ENCODE peak calls at places on chromosomes 12 and 14, in four cellular contexts. X, N, B and G are unnamed samples.

GRCh38 chr12:103495783-103496456 is at the start of gene C12orf42:
- DNase-seq in X (peak), N (peak), B (peak), G (peak)

GRCh38 chr12:110853856-110854255 is 7.1 kb downstream of the CCDC63 start:
- DNase-seq in X (no peak), N (peak), B (no peak), G (no peak)

GRCh38 chr14:55399183-55399582 is 12.4 kb downstream of the ATG14 start:
- DNase-seq in X (no peak), N (no peak), B (no peak), G (no peak)

GRCh38 chr12:108849653-108850052 is 7.7 kb downstream of the SSH1 start:
- DNase-seq in X (no peak), N (no peak), B (no peak), G (no peak)

GRCh38 chr14:103931422-103931821 is 3.2 kb downstream of the TDRD9 start:
- DNase-seq in X (no peak), N (no peak), B (no peak), G (no peak)

GRCh38 chr12:49698619-49699545 is 8.3 kb downstream of the FMNL3 start:
- DNase-seq in X (no peak), N (peak), B (no peak), G (peak)

GRCh38 chr12:113299619-113300237 is 35.2 kb downstream of the SLC8B1 start:
- DNase-seq in X (peak), N (peak), B (peak), G (peak)

GRCh38 chr12:75533239-75533638 is 21.8 kb upstream of the KRR1 start:
- DNase-seq in X (no peak), N (peak), B (no peak), G (no peak)

GRCh38 chr12:63420206-63420644 is 248.1 kb downstream of the DPY19L2 start:
- DNase-seq in X (no peak), N (peak), B (no peak), G (peak)

GRCh38 chr14:50845166-50845565 is 14.2 kb upstream of the NIN start:
- DNase-seq in X (no peak), N (no peak), B (no peak), G (no peak)

GRCh38 chr12:30847259-30847658 is 79.3 kb upstream of the TSPAN11 start:
- DNase-seq in X (no peak), N (peak), B (no peak), G (peak)

GRCh38 chr12:87848248-87848868 is 180.8 kb downstream of the C12orf50 start:
- DNase-seq in X (no peak), N (peak), B (no peak), G (peak)

GRCh38 chr12:93344876-93345275 is 32.8 kb upstream of the NUDT4 start:
- DNase-seq in X (no peak), N (no peak), B (no peak), G (no peak)

GRCh38 chr12:97308576-97309198 is 153.9 kb upstream of the RMST start:
- DNase-seq in X (no peak), N (peak), B (no peak), G (peak)

GRCh38 chr14:74488788-74489397 is 4.2 kb downstream of the NPC2 start:
- DNase-seq in X (no peak), N (peak), B (no peak), G (peak)

GRCh38 chr14:103597623-103598372 is 31.2 kb upstream of the KLC1 start:
- DNase-seq in X (peak), N (peak), B (no peak), G (peak)

GRCh38 chr12:15956413-15957185 is 45.5 kb downstream of the DERA start:
- DNase-seq in X (no peak), N (no peak), B (no peak), G (no peak)

GRCh38 chr12:48979602-48980388 is 1.7 kb downstream of the WNT1 start:
- DNase-seq in X (no peak), N (no peak), B (peak), G (peak)

GRCh38 chr14:98513558-98513957 is 758.4 kb downstream of the BCL11B start:
- DNase-seq in X (no peak), N (no peak), B (no peak), G (no peak)

GRCh38 chr12:71594214-71594948 is 69.3 kb downstream of the ZFC3H1 start:
- DNase-seq in X (no peak), N (peak), B (no peak), G (peak)

GRCh38 chr14:104360522-104360921 is 219.0 kb upstream of the C14orf180 start:
- DNase-seq in X (no peak), N (no peak), B (no peak), G (no peak)

GRCh38 chr14:51396222-51396815 is 156.3 kb downstream of the TMX1 start:
- DNase-seq in X (peak), N (peak), B (no peak), G (peak)

GRCh38 chr14:100827751-100828447 is 2.0 kb downstream of the MEG3 start:
- DNase-seq in X (no peak), N (peak), B (no peak), G (peak)

GRCh38 chr12:30969606-30970395 is 43.3 kb downstream of the TSPAN11 start:
- DNase-seq in X (no peak), N (no peak), B (no peak), G (no peak)

GRCh38 chr14:99575043-99576023 is 28.7 kb downstream of the CCDC85C start:
- DNase-seq in X (no peak), N (no peak), B (peak), G (no peak)

GRCh38 chr12:6295187-6295811 is 15.2 kb upstream of the PLEKHG6 start:
- DNase-seq in X (no peak), N (peak), B (peak), G (peak)

GRCh38 chr14:71918955-71919354 is 13.3 kb upstream of the RGS6 start:
- DNase-seq in X (no peak), N (no peak), B (no peak), G (no peak)
- H3K4me3 ChIP-seq in X (no peak), N (no peak), B (no peak), G (no peak)

GRCh38 chr12:69095765-69096477 is 143.4 kb upstream of the CPSF6 start:
- DNase-seq in X (no peak), N (peak), B (no peak), G (no peak)
- H3K4me3 ChIP-seq in X (no peak), N (no peak), B (no peak), G (no peak)

GRCh38 chr14:91387996-91388395 is 29.6 kb downstream of the CCDC88C start:
- DNase-seq in X (no peak), N (no peak), B (peak), G (no peak)

GRCh38 chr14:91389173-91389572 is 28.4 kb downstream of the CCDC88C start:
- DNase-seq in X (no peak), N (no peak), B (no peak), G (no peak)

GRCh38 chr14:91390165-91390778 is 27.3 kb downstream of the CCDC88C start:
- DNase-seq in X (no peak), N (no peak), B (peak), G (no peak)

GRCh38 chr14:91387135-91387849 is 30.3 kb downstream of the CCDC88C start:
- DNase-seq in X (no peak), N (peak), B (peak), G (no peak)

GRCh38 chr14:91388551-91388975 is 29.1 kb downstream of the CCDC88C start:
- DNase-seq in X (no peak), N (no peak), B (no peak), G (no peak)
- H3K4me3 ChIP-seq in X (no peak), N (no peak), B (no peak), G (no peak)

GRCh38 chr12:46261658-46262057 is 7.2 kb downstream of the SLC38A1 start:
- DNase-seq in X (no peak), N (peak), B (no peak), G (no peak)

GRCh38 chr12:46264057-46264456 is 4.8 kb downstream of the SLC38A1 start:
- DNase-seq in X (no peak), N (peak), B (no peak), G (no peak)

GRCh38 chr12:46265102-46265501 is 3.7 kb downstream of the SLC38A1 start:
- DNase-seq in X (no peak), N (no peak), B (no peak), G (no peak)

GRCh38 chr12:46265734-46266133 is 3.1 kb downstream of the SLC38A1 start:
- DNase-seq in X (no peak), N (no peak), B (no peak), G (no peak)

DNA sequence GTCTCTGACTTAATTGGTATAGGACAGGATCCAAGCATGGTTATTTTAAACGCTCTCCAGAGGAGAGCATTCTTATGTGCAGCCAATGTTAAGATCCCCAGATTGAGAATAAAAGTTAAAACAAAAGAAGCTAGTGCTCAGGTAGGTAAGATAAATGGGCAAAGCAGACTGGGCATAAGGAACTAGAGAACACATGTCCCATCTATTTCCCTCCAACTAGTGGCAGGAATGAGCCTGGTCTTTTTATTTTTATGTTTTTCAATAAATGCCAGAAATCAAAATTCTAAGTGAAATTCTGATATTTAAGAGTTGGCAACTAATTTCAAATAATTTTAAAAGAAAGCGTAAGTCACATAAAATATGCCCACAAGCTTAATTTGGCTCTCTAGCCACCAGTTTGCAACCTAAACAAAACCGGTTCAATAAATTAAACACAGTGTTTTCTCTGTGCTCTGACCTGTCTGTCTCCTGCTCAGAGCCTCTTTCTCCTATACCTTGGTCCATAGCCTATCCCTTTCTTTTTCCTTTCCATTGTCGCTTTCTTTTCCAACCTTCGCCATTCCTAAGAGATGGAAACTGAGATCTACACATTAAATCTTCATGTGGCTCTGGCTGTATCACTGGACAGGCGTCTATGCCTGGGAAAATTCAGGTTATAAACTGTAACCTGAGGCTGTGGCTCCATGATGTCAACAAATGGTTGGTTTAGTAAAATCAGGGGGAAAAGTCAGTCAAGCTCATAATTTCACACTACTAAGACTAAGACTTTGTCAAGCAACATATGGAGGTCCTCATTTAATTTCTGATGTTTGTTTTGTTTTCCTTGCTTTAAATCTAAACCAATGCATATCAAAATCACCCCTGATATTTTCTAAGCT is 5.5 kb downstream of the SLC38A1 start:
- DNase-seq in X (no peak), N (no peak), B (no peak), G (no peak)
- H3K4me3 ChIP-seq in X (no peak), N (no peak), B (no peak), G (no peak)

GRCh38 chr12:132146098-132146497 is 1.8 kb downstream of the NOC4L start:
- DNase-seq in X (no peak), N (no peak), B (peak), G (no peak)

GRCh38 chr12:132143328-132144071 is 619 bp downstream of the DDX51 start:
- DNase-seq in X (no peak), N (no peak), B (peak), G (no peak)

GRCh38 chr12:132146772-132147422 is 2.6 kb downstream of the NOC4L start:
- DNase-seq in X (no peak), N (no peak), B (peak), G (no peak)

GRCh38 chr12:132144115-132145071 is at the start of the genes DDX51 and NOC4L:
- DNase-seq in X (peak), N (peak), B (peak), G (peak)

GRCh38 chr12:132145334-132145733 is 1.1 kb downstream of the NOC4L start:
- DNase-seq in X (no peak), N (no peak), B (peak), G (no peak)
- H3K4me3 ChIP-seq in X (no peak), N (peak), B (no peak), G (peak)

GRCh38 chr12:119838781-119839180 is 38.3 kb downstream of the CIT start:
- DNase-seq in X (no peak), N (no peak), B (no peak), G (no peak)

GRCh38 chr12:119840617-119841016 is 36.5 kb downstream of the CIT start:
- DNase-seq in X (no peak), N (no peak), B (no peak), G (no peak)

GRCh38 chr12:119842380-119842779 is 34.7 kb downstream of the CIT start:
- DNase-seq in X (no peak), N (no peak), B (no peak), G (no peak)

GRCh38 chr12:119841433-119842210 is 35.5 kb downstream of the CIT start:
- DNase-seq in X (no peak), N (peak), B (no peak), G (peak)

DNA sequence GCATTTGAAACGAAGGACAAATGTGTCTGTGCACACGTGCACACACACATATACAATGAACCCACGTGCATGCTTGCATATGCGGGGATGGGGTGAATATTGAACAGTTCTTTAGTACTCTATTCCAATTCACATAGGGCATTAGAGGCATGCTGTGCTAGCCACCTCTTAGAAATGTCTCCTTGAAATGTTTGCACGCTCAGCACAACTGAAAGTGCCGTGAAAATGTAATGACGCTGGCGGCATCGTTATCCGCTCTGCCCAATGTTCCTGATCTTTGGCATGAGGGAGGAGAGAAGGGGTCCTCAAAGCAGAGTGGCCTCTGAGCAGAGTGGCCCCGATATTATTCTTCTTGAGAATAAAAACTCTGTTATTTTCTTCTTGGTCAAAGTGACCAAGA is 37.9 kb downstream of the CIT start:
- DNase-seq in X (no peak), N (no peak), B (no peak), G (no peak)
- H3K4me3 ChIP-seq in X (no peak), N (no peak), B (no peak), G (no peak)

GRCh38 chr12:104603545-104603973 is 146.8 kb downstream of the CHST11 start:
- DNase-seq in X (no peak), N (no peak), B (no peak), G (peak)

GRCh38 chr12:104602426-104602825 is 145.7 kb downstream of the CHST11 start:
- DNase-seq in X (no peak), N (no peak), B (no peak), G (no peak)

GRCh38 chr12:104604070-104604994 is 147.6 kb downstream of the CHST11 start:
- DNase-seq in X (peak), N (peak), B (peak), G (peak)

GRCh38 chr12:104600790-104601739 is 144.3 kb downstream of the CHST11 start:
- DNase-seq in X (no peak), N (peak), B (no peak), G (no peak)

GRCh38 chr12:104602901-104603300 is 146.2 kb downstream of the CHST11 start:
- DNase-seq in X (no peak), N (no peak), B (no peak), G (no peak)
- H3K4me3 ChIP-seq in X (no peak), N (no peak), B (no peak), G (no peak)